ENCODE peak calls at places on chromosomes 2 and 18, in four cellular contexts. T, E, D and Z are unnamed samples.

GRCh38 chr2:72669121-72669520 is 156.7 kb downstream of the EXOC6B start:
- DNase-seq in D (no peak), E (peak), T (peak), Z (no peak)

GRCh38 chr2:7566382-7566881 is 649.2 kb downstream of the RNF144A start:
- DNase-seq in D (no peak), T (peak), E (no peak), Z (no peak)

GRCh38 chr2:68258854-68259253 is 6.5 kb upstream of the PPP3R1 start:
- DNase-seq in D (no peak), T (no peak), E (peak), Z (no peak)

GRCh38 chr2:121791801-121792221 is 36.4 kb downstream of the TSN start:
- DNase-seq in D (no peak), E (peak), T (no peak), Z (no peak)

GRCh38 chr2:197134206-197134605 is 176.4 kb downstream of the ANKRD44 start:
- DNase-seq in E (no peak), T (peak), D (no peak), Z (no peak)

GRCh38 chr2:110871637-110872036 is 139.3 kb downstream of the ACOXL start:
- DNase-seq in E (no peak), D (no peak), T (no peak), Z (no peak)

GRCh38 chr2:118197011-118197695 is 108.9 kb downstream of the INSIG2 start:
- DNase-seq in D (no peak), E (peak), T (peak), Z (no peak)

GRCh38 chr2:85920810-85921545 is 32.2 kb upstream of the ST3GAL5 start:
- DNase-seq in D (no peak), E (peak), T (peak), Z (no peak)

GRCh38 chr18:8794133-8794986 is 89.0 kb downstream of the MTCL1 start:
- DNase-seq in T (peak), E (peak), D (no peak), Z (peak)

GRCh38 chr18:42030586-42031182 is 75.7 kb downstream of the PIK3C3 start:
- DNase-seq in E (no peak), T (peak), D (no peak), Z (no peak)

GRCh38 chr2:120538691-120539420 is 192.9 kb downstream of the INHBB start:
- DNase-seq in D (no peak), T (no peak), E (no peak), Z (no peak)

GRCh38 chr2:81195774-81196382 is 891.3 kb upstream of the LRRTM1 start:
- DNase-seq in E (no peak), T (no peak), D (no peak), Z (no peak)

GRCh38 chr2:128623776-128624424 is 305.2 kb upstream of the HS6ST1 start:
- DNase-seq in E (peak), T (peak), D (no peak), Z (no peak)

GRCh38 chr2:217189747-217190146 is 329.9 kb upstream of the TNP1 start:
- DNase-seq in E (no peak), T (no peak), D (no peak), Z (no peak)

GRCh38 chr2:17878222-17879136 is at the start of gene KCNS3:
- DNase-seq in T (peak), D (no peak), E (no peak), Z (no peak)

GRCh38 chr18:61697306-61697909 is 195.4 kb downstream of the RNF152 start:
- DNase-seq in D (no peak), E (no peak), T (no peak), Z (no peak)

GRCh38 chr2:184558713-184559464 is 39.4 kb upstream of the ZNF804A start:
- DNase-seq in T (no peak), E (peak), D (no peak), Z (no peak)

GRCh38 chr18:31946305-31947046 is 3.5 kb upstream of the TRAPPC8 start:
- DNase-seq in D (no peak), T (no peak), E (no peak), Z (no peak)

GRCh38 chr18:55369346-55369745 is 218.6 kb downstream of the TCF4 start:
- DNase-seq in T (no peak), D (no peak), E (no peak), Z (no peak)

GRCh38 chr2:79638410-79638809 is 125.6 kb downstream of the CTNNA2 start:
- DNase-seq in T (no peak), D (no peak), E (no peak), Z (no peak)

GRCh38 chr18:12946549-12947354 is 1.1 kb upstream of the SEH1L start:
- DNase-seq in T (peak), E (peak), D (no peak), Z (peak)

GRCh38 chr2:102025016-102025491 is 33.3 kb downstream of the IL1R2 start:
- DNase-seq in T (peak), E (peak), D (no peak), Z (no peak)

GRCh38 chr2:20216130-20217025 is 8.6 kb downstream of the SDC1 start:
- DNase-seq in T (no peak), E (no peak), D (no peak), Z (no peak)

GRCh38 chr2:41913921-41914609 is 133.8 kb upstream of the PKDCC start:
- DNase-seq in D (no peak), E (no peak), T (no peak), Z (no peak)

GRCh38 chr2:46615555-46616487 is 136.5 kb downstream of the TMEM247 start:
- DNase-seq in T (peak), E (peak), D (peak), Z (no peak)

GRCh38 chr2:197972017-197972416 is 167.6 kb downstream of the PLCL1 start:
- DNase-seq in D (no peak), E (peak), T (peak), Z (peak)

GRCh38 chr2:211035548-211036185 is 479.3 kb downstream of the CPS1 start:
- DNase-seq in T (peak), E (peak), D (no peak), Z (no peak)
- TF ChIP-seq CTCF in T (peak), E (peak), D (no peak), Z (peak)

GRCh38 chr18:53152478-53152877 is 812.5 kb downstream of the DCC start:
- DNase-seq in E (no peak), T (no peak), D (no peak), Z (no peak)

GRCh38 chr18:53153800-53154199 is 813.8 kb downstream of the DCC start:
- DNase-seq in D (no peak), E (no peak), T (no peak), Z (no peak)

GRCh38 chr18:53148056-53148574 is 808.1 kb downstream of the DCC start:
- DNase-seq in T (no peak), E (no peak), D (no peak), Z (no peak)

GRCh38 chr18:53147472-53147871 is 807.5 kb downstream of the DCC start:
- DNase-seq in D (no peak), E (no peak), T (no peak), Z (no peak)

GRCh38 chr18:53153281-53153680 is 813.3 kb downstream of the DCC start:
- DNase-seq in T (no peak), E (no peak), D (no peak), Z (no peak)
- TF ChIP-seq CTCF in T (no peak), E (no peak), D (no peak), Z (peak)

GRCh38 chr2:38925982-38926381 is 36.3 kb downstream of the ARHGEF33 start:
- DNase-seq in D (no peak), E (no peak), T (no peak), Z (no peak)
- TF ChIP-seq CTCF in D (no peak), E (peak), T (peak), Z (no peak)

GRCh38 chr2:44389895-44390294 is 28.1 kb downstream of the CAMKMT start:
- DNase-seq in D (no peak), E (peak), T (peak), Z (no peak)
- TF ChIP-seq CTCF in D (peak), E (peak), T (peak), Z (peak)

DNA sequence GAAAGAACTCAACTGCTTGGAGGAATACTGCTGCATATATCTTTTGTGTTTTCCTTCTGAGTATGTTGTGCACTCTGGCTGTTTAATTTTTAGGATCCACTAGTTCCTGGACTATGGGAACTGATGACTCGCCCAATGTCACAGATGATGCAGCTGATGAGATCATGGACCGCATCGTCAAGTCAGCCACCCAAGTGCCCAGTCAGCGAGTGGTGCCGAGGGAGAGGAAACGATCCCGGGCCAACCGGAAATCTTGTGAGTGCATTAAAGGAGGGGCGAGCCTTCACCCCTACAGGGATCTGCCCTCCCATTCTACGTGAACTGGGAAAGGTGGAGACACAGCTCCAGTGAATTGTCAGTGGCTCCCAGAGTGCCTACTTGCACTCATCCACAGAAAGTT is 59.6 kb downstream of the TPGS2 start:
- DNase-seq in T (no peak), D (no peak), E (peak), Z (no peak)
- TF ChIP-seq CTCF in T (no peak), D (no peak), E (no peak), Z (no peak)